ENCODE peak calls at places on chromosomes 3 and 15, in four cellular contexts. G, O, X and H are unnamed samples.

GRCh38 chr3:47007482-47008257 is 28.2 kb downstream of the NBEAL2 start:
- DNase-seq in O (no peak), X (no peak), G (no peak), H (no peak)

GRCh38 chr3:138479355-138479964 is 45.0 kb downstream of the ESYT3 start:
- DNase-seq in G (peak; percentile 65), X (no peak), O (no peak), H (peak; percentile 50)

GRCh38 chr3:141392416-141392815 is 24.1 kb downstream of the ZBTB38 start:
- DNase-seq in X (no peak), G (no peak), O (no peak), H (no peak)

GRCh38 chr15:69987492-69988482 is 109.9 kb downstream of the TLE3 start:
- DNase-seq in O (no peak), G (no peak), X (peak; percentile 53), H (no peak)

GRCh38 chr15:92074161-92074560 is 220.7 kb downstream of the SLCO3A1 start:
- DNase-seq in X (no peak), G (no peak), O (no peak), H (no peak)

GRCh38 chr3:184541886-184542562 is 19.6 kb upstream of the EPHB3 start:
- DNase-seq in X (no peak), G (no peak), O (no peak), H (no peak)

GRCh38 chr3:169146866-169147245 is 516.7 kb downstream of the MECOM start:
- DNase-seq in G (no peak), X (peak; percentile 28), O (no peak), H (no peak)

GRCh38 chr3:172687501-172687900 is 23.4 kb downstream of the NCEH1 start:
- DNase-seq in O (no peak), X (no peak), G (peak; percentile 91), H (no peak)

GRCh38 chr3:114660124-114660523 is 366.3 kb downstream of the TIGIT start:
- DNase-seq in G (no peak), X (no peak), O (no peak), H (no peak)

GRCh38 chr3:13846716-13847570 is 32.9 kb downstream of the WNT7A start:
- DNase-seq in G (no peak), O (no peak), X (no peak), H (no peak)

GRCh38 chr3:87158823-87159222 is 68.3 kb upstream of the CHMP2B start:
- DNase-seq in G (no peak), X (no peak), O (no peak), H (no peak)

GRCh38 chr3:47877288-47877687 is 74.3 kb downstream of the DHX30 start:
- DNase-seq in O (no peak), X (no peak), G (no peak), H (no peak)

GRCh38 chr3:78791745-78792144 is 976.1 kb downstream of the ROBO1 start:
- DNase-seq in G (peak; percentile 88), O (no peak), X (no peak), H (no peak)

GRCh38 chr15:75201609-75202250 is at the start of gene C15orf39:
- DNase-seq in X (peak; percentile 89), G (peak; percentile 72), O (peak; percentile 32), H (peak; percentile 33)

GRCh38 chr3:178562143-178562868 is 26.1 kb downstream of the KCNMB2 start:
- DNase-seq in G (peak; percentile 53), O (no peak), X (no peak), H (no peak)

GRCh38 chr15:100873029-100873677 is 6.5 kb upstream of the ALDH1A3 start:
- DNase-seq in G (peak; percentile 69), X (peak; percentile 91), O (no peak), H (peak; percentile 70)

GRCh38 chr3:183514048-183514447 is 41.5 kb downstream of the KLHL6 start:
- DNase-seq in X (no peak), G (no peak), O (no peak), H (no peak)